ENCODE peak calls at places on chromosomes 6 and 20, in five cellular contexts. W is spleen, V is astrocyte, S is cardiac muscle cell, P is kidney. A is an unnamed sample.

GRCh38 chr6:158894192-158894591 is 75.0 kb upstream of the EZR start:
- DNase-seq in W (no peak), V (peak; percentile 90), S (no peak), P (no peak), A (no peak)

GRCh38 chr6:41273699-41274098 is 12.8 kb downstream of the TREM1 start:
- DNase-seq in W (no peak), V (no peak), S (no peak), P (no peak), A (no peak)

GRCh38 chr6:10771371-10771894 is 23.8 kb downstream of the TMEM14B start:
- DNase-seq in W (no peak), V (no peak), S (peak; percentile 35), P (no peak), A (no peak)

GRCh38 chr20:52779125-52779524 is 193.0 kb upstream of the TSHZ2 start:
- DNase-seq in W (no peak), V (no peak), S (no peak), P (no peak), A (no peak)

GRCh38 chr6:157089258-157089657 is 234.1 kb downstream of the TMEM242 start:
- DNase-seq in W (no peak), V (peak; percentile 46), S (peak; percentile 52), P (no peak), A (no peak)

GRCh38 chr6:94462231-94462630 is 1042.9 kb upstream of the EPHA7 start:
- DNase-seq in W (no peak), V (no peak), S (no peak), P (peak; percentile 18), A (no peak)

GRCh38 chr20:47758517-47759450 is 26.5 kb downstream of the SULF2 start:
- DNase-seq in W (no peak), V (no peak), S (no peak), P (no peak), A (no peak)

GRCh38 chr6:38149526-38149925 is 330.0 kb downstream of the ZFAND3 start:
- DNase-seq in W (no peak), V (peak; percentile 35), S (no peak), P (no peak), A (no peak)

GRCh38 chr6:138257638-138258040 is 39.3 kb upstream of the PBOV1 start:
- DNase-seq in W (no peak), V (no peak), S (no peak), P (no peak), A (no peak)

GRCh38 chr20:19254956-19255355 is 42.5 kb downstream of the SLC24A3 start:
- DNase-seq in W (no peak), V (no peak), S (no peak), P (no peak), A (no peak)

GRCh38 chr20:38453941-38454340 is 18.7 kb upstream of the RALGAPB start:
- DNase-seq in W (no peak), V (no peak), S (no peak), P (peak; percentile 70), A (no peak)

GRCh38 chr20:16684416-16684815 is 45.4 kb upstream of the SNRPB2 start:
- DNase-seq in W (no peak), V (no peak), S (no peak), P (no peak), A (no peak)

GRCh38 chr20:58712116-58712822 is 19.7 kb downstream of the NPEPL1 start:
- DNase-seq in W (no peak), V (no peak), S (no peak), P (peak; percentile 73), A (peak; percentile 61)

GRCh38 chr6:160974304-160974771 is 17.2 kb upstream of the MAP3K4 start:
- DNase-seq in W (no peak), V (peak; percentile 95), S (peak; percentile 55), P (peak; percentile 77), A (peak; percentile 52)

GRCh38 chr6:43768983-43769525 is 957 bp upstream of the VEGFA start:
- DNase-seq in W (peak; percentile 70), V (peak; percentile 77), S (no peak), P (peak; percentile 85), A (peak; percentile 92)

GRCh38 chr20:44692932-44693476 is 22.2 kb upstream of the CCN5 start:
- DNase-seq in W (no peak), V (peak; percentile 94), S (no peak), P (peak; percentile 94), A (peak; percentile 94)

GRCh38 chr6:12479451-12479850 is 189.3 kb downstream of the EDN1 start:
- DNase-seq in W (no peak), V (no peak), S (no peak), P (no peak), A (no peak)

GRCh38 chr6:95572098-95572497 is 5.2 kb upstream of the MANEA start:
- DNase-seq in W (no peak), V (no peak), S (no peak), P (no peak), A (no peak)

GRCh38 chr6:46465294-46466165 is 25.7 kb downstream of the RCAN2 start:
- DNase-seq in W (no peak), V (no peak), S (no peak), P (no peak), A (no peak)

GRCh38 chr6:32194825-32195651 is 2.6 kb upstream of the GPSM3 start:
- DNase-seq in W (no peak), V (peak; percentile 35), S (peak; percentile 38), P (peak; percentile 39), A (no peak)

GRCh38 chr6:28814032-28814976 is 109.5 kb downstream of the TRIM27 start:
- DNase-seq in W (no peak), V (no peak), S (peak; percentile 29), P (no peak), A (no peak)

GRCh38 chr20:1633535-1633934 is 13.7 kb upstream of the SIRPB1 start:
- DNase-seq in W (no peak), V (peak; percentile 22), S (peak; percentile 13), P (no peak), A (no peak)

GRCh38 chr6:31901415-31901952 is 402 bp downstream of the ZBTB12 start:
- DNase-seq in W (peak; percentile 91), V (peak; percentile 32), S (peak; percentile 56), P (peak; percentile 90), A (peak; percentile 90)

GRCh38 chr6:144346719-144347446 is 61.7 kb downstream of the UTRN start:
- DNase-seq in W (no peak), V (peak; percentile 82), S (no peak), P (no peak), A (no peak)

GRCh38 chr20:5353624-5354496 is 37.1 kb upstream of the PROKR2 start:
- DNase-seq in W (no peak), V (peak; percentile 52), S (no peak), P (no peak), A (no peak)

GRCh38 chr6:169590376-169590939 is 111.4 kb downstream of the WDR27 start:
- DNase-seq in W (no peak), V (no peak), S (no peak), P (no peak), A (no peak)

GRCh38 chr6:169589699-169590257 is 112.1 kb downstream of the WDR27 start:
- DNase-seq in W (no peak), V (peak; percentile 89), S (no peak), P (no peak), A (no peak)

GRCh38 chr6:169589293-169589692 is 112.5 kb downstream of the WDR27 start:
- DNase-seq in W (no peak), V (peak; percentile 80), S (no peak), P (no peak), A (no peak)

GRCh38 chr6:169592558-169592957 is 109.3 kb downstream of the WDR27 start:
- DNase-seq in W (no peak), V (peak; percentile 89), S (no peak), P (no peak), A (no peak)

DNA sequence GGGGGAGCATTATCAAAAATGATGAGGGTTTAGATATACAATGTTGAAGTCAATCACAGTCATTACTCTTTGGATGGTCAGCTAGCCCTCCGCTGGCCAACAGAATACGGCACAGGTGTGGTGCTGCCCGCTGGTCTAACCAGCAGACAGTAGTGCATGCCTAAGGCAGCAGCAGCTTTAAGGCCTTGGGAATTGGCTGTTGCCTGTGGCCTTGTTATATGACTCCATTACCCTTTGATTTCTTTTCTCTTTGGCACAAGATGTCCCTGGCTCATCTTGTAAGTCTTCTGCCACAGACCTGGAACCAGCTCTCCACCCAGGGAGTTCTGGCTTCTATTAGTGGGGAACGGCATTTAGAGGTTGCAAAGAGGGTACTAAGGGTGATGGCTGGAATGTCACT is 110.2 kb downstream of the WDR27 start:
- DNase-seq in W (no peak), V (no peak), S (no peak), P (no peak), A (no peak)
- H3K27ac ChIP-seq in W (peak overlapping the region; percentile 86), V (no peak overlapping the region), S (no peak overlapping the region), P (no peak overlapping the region), A (no peak overlapping the region)

DNA sequence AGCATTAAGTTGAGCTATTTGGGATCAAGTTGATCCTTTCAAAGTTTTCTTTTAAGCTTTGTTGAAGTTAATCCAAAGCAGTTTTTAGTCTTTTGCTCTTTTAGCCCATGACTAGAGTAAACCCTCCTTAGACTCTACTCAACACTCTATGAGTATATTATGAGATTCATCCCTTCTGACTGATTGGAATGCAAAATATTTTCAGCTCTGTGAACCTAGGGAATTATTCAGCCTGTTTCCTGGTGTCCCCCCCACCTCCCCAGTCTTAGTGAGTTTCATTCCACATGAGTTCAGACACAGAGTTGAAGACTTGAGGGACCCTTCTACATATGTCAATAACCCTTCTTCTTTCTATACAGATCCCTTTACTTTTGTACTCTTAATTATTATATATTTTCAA is 413.7 kb downstream of the RFPL4B start:
- DNase-seq in W (no peak), V (no peak), S (no peak), P (no peak), A (no peak)
- H3K4me3 ChIP-seq in W (no peak overlapping the region), V (no peak overlapping the region), S (no peak overlapping the region), P (no peak overlapping the region), A (no peak overlapping the region)

DNA sequence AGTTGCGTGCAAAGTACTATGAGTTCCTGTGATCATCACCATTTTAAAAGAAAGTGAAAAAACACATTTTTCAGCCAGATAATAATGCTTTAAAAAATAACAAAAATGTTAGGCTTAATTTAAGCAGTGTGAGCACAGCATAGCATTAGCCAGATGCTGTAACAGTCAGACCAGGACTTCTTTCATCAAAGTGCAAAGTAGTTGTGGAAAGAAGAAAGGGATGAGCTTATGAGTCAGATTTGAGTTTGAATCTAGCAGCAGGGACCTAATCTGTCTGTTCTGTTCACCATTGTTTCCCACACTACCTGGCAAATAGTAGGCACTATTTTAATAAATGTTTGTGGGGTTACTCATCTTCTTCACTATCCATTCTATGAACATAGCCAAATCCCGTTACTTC is 70.1 kb downstream of the KLHL32 start:
- DNase-seq in W (no peak), V (no peak), S (no peak), P (no peak), A (no peak)
- H3K27ac ChIP-seq in W (no peak overlapping the region), V (no peak overlapping the region), S (no peak overlapping the region), P (no peak overlapping the region), A (no peak overlapping the region)

GRCh38 chr6:69914015-69914485 is 47.7 kb downstream of the COL19A1 start:
- DNase-seq in W (no peak), V (no peak), S (no peak), P (no peak), A (no peak)
- H3K4me3 ChIP-seq in W (no peak overlapping the region), V (no peak overlapping the region), S (no peak overlapping the region), P (no peak overlapping the region), A (no peak overlapping the region)

GRCh38 chr6:3372184-3372846 is 84.5 kb downstream of the SLC22A23 start:
- DNase-seq in W (no peak), V (no peak), S (no peak), P (no peak), A (no peak)
- H3K27ac ChIP-seq in W (no peak overlapping the region), V (no peak overlapping the region), S (no peak overlapping the region), P (no peak overlapping the region), A (no peak overlapping the region)